ENCODE peak calls at places on chromosomes 1 and 21, in four cellular contexts. One of them, this sample, is unnamed.

GRCh38 chr1:44251989-44252625 is 38.8 kb downstream of the DMAP1 start:
- DNase-seq in GM12878: no peak
- DNase-seq in HepG2: no peak
- DNase-seq in K562: no peak
- DNase-seq in this sample: no peak

GRCh38 chr1:159879977-159880376 is 17.5 kb upstream of the VSIG8 start:
- DNase-seq in K562: no peak
- DNase-seq in HepG2: no peak
- DNase-seq in GM12878: no peak
- DNase-seq in this sample: no peak

GRCh38 chr1:61757945-61758344 is 15.7 kb downstream of the PATJ start:
- DNase-seq in GM12878: no peak
- DNase-seq in K562: no peak
- DNase-seq in HepG2: no peak
- DNase-seq in this sample: no peak

GRCh38 chr1:201930803-201931202 is 15.5 kb downstream of the LMOD1 start:
- DNase-seq in HepG2: no peak
- DNase-seq in K562: peak
- DNase-seq in GM12878: no peak
- DNase-seq in this sample: no peak

GRCh38 chr1:33635336-33636012 is 163.0 kb downstream of the ZSCAN20 start:
- DNase-seq in K562: no peak
- DNase-seq in GM12878: no peak
- DNase-seq in HepG2: no peak
- DNase-seq in this sample: peak

GRCh38 chr1:92623187-92623778 is 136.6 kb upstream of the GFI1 start:
- DNase-seq in K562: peak
- DNase-seq in HepG2: peak
- DNase-seq in GM12878: no peak
- DNase-seq in this sample: no peak

GRCh38 chr1:116817582-116818064 is 63.4 kb downstream of the CD2 start:
- DNase-seq in K562: peak
- DNase-seq in GM12878: no peak
- DNase-seq in HepG2: peak
- DNase-seq in this sample: peak

GRCh38 chr21:42129300-42130266 is 58.5 kb downstream of the UMODL1 start:
- DNase-seq in K562: no peak
- DNase-seq in GM12878: no peak
- DNase-seq in HepG2: no peak
- DNase-seq in this sample: no peak

GRCh38 chr1:25800538-25801377 is 765 bp downstream of the SELENON start:
- DNase-seq in HepG2: no peak
- DNase-seq in K562: no peak
- DNase-seq in GM12878: no peak
- DNase-seq in this sample: no peak

GRCh38 chr21:31278511-31279155 is 65.4 kb downstream of the TIAM1 start:
- DNase-seq in HepG2: no peak
- DNase-seq in K562: no peak
- DNase-seq in GM12878: no peak
- DNase-seq in this sample: no peak

GRCh38 chr21:28127390-28127789 is 865.3 kb downstream of the LTN1 start:
- DNase-seq in HepG2: no peak
- DNase-seq in K562: no peak
- DNase-seq in GM12878: no peak
- DNase-seq in this sample: no peak

GRCh38 chr21:42117229-42118048 is 46.3 kb downstream of the UMODL1 start:
- DNase-seq in GM12878: peak
- DNase-seq in HepG2: peak
- DNase-seq in K562: peak
- DNase-seq in this sample: peak

GRCh38 chr21:27408826-27409225 is 441.9 kb upstream of the ADAMTS5 start:
- DNase-seq in K562: no peak
- DNase-seq in GM12878: no peak
- DNase-seq in HepG2: no peak
- DNase-seq in this sample: no peak

GRCh38 chr1:151905070-151905442 is 4.3 kb downstream of the THEM4 start:
- DNase-seq in GM12878: no peak
- DNase-seq in HepG2: no peak
- DNase-seq in K562: peak
- DNase-seq in this sample: no peak
- TF ChIP-seq ETV6 in GM12878: no peak
- TF ChIP-seq ETV6 in HepG2: no peak
- TF ChIP-seq ETV6 in K562: no peak
- TF ChIP-seq ETV6 in this sample: no peak

GRCh38 chr21:25929859-25930520 is 195.2 kb downstream of the GABPA start:
- DNase-seq in HepG2: no peak
- DNase-seq in K562: peak
- DNase-seq in GM12878: no peak
- DNase-seq in this sample: no peak
- TF ChIP-seq TCF7 in HepG2: no peak
- TF ChIP-seq TCF7 in K562: no peak
- TF ChIP-seq TCF7 in GM12878: no peak
- TF ChIP-seq TCF7 in this sample: no peak

GRCh38 chr1:77388655-77389054 is 106.8 kb downstream of the AK5 start:
- DNase-seq in K562: no peak
- DNase-seq in HepG2: no peak
- DNase-seq in GM12878: no peak
- DNase-seq in this sample: no peak
- TF ChIP-seq ATF2 in K562: no peak
- TF ChIP-seq ATF2 in HepG2: no peak
- TF ChIP-seq ATF2 in GM12878: no peak
- TF ChIP-seq ATF2 in this sample: no peak

DNA sequence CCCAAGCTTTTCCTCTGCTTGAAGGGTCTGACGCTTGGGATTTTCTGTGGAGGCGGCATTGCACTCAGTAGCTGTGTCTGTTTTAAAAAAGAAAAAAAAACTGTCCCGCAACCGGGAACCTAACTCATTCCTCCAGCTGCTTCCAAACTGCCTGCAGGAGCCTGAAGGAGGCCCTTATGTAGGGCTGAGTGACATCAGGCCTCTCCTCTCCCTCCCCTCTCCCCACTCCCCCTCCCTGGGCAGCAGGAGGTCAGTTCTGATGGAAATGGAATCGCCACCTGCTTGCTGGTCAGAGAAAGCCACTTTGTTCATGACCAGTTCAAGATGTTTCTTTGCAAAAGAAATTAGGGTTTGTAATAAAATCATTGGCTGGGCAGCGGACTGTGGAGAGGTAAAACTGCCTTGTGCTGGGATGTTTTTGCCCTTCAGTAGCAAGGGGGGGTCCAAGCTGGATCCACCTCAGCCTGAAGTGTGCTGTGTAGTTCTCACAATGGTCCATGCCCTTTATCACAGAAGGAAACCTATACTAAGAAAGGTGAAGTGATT is at the start of gene MAP1LC3C:
- DNase-seq in K562: no peak
- DNase-seq in HepG2: no peak
- DNase-seq in GM12878: no peak
- DNase-seq in this sample: peak
- TF ChIP-seq ETV6 in K562: no peak
- TF ChIP-seq ETV6 in HepG2: no peak
- TF ChIP-seq ETV6 in GM12878: no peak
- TF ChIP-seq ETV6 in this sample: no peak

DNA sequence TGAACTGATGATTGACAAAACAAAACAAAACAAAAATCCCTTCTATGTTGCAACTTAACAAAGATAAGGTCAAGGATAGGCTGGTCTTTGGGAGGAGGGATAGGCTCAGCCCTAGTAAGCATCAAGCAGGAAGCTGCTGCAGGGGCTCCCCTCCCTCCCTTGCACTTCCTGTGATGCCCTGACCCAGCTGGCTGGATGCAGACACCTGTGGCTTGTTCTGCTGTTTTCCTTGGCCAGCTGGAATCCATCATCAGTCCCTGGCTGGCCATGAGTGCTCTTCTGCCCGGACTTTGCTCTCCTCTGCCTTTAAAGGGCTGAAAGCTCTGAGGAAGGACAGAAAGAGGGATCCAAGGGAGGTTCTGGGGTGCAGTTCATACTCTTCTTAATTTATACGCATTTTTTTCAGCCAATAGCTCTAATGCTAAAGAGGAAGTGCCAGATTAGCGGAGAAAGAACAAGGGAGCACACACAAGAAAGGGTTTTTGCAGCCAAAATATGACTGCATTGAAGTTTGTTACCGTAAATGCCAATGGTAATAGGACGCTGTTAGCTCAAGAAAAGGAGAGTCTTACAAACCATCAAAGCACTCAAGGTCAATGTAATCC is 19.9 kb upstream of the UBE2U start:
- DNase-seq in GM12878: no peak
- DNase-seq in HepG2: no peak
- DNase-seq in K562: no peak
- DNase-seq in this sample: peak
- TF ChIP-seq TCF7 in GM12878: no peak
- TF ChIP-seq TCF7 in HepG2: no peak
- TF ChIP-seq TCF7 in K562: no peak
- TF ChIP-seq TCF7 in this sample: no peak

GRCh38 chr1:89457046-89457445 is 67.6 kb upstream of the LRRC8B start:
- DNase-seq in GM12878: no peak
- DNase-seq in HepG2: no peak
- DNase-seq in K562: no peak
- DNase-seq in this sample: peak

GRCh38 chr1:89459081-89459480 is 65.5 kb upstream of the LRRC8B start:
- DNase-seq in K562: no peak
- DNase-seq in HepG2: no peak
- DNase-seq in GM12878: no peak
- DNase-seq in this sample: no peak

GRCh38 chr1:89451011-89451410 is 73.6 kb upstream of the LRRC8B start:
- DNase-seq in K562: no peak
- DNase-seq in HepG2: no peak
- DNase-seq in GM12878: no peak
- DNase-seq in this sample: no peak

GRCh38 chr1:89453123-89453972 is 71.3 kb upstream of the LRRC8B start:
- DNase-seq in K562: no peak
- DNase-seq in GM12878: no peak
- DNase-seq in HepG2: no peak
- DNase-seq in this sample: no peak

DNA sequence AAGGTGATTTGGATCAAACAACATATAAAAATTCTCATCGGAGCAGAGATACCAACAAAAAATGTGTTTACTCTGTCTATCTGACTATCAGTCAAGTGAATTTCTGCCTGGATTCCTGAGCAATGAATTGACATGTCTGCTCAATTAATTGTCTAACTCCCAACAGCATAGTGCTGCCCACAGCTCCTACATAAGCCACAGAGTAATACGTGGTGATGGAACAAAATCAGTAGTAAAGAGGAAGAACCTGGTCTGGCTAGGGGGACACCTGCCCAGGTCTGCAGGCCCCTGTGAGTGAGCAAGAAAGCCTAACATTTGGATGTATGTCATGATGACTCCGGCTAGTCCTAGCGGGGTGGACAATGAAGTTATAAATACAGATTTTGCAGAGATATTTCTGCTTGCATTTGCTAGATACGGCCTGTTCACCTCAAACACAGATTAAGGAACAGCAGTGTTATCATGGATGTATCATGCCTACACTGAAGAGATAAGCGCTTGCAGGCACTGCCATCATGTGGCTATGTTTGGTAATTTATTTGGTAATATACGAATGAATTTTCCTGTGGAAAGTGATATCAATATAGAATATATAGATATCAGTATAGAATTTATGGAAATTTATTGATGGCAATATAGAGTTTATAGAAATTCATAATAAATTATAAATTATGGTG is 69.6 kb upstream of the LRRC8B start:
- DNase-seq in HepG2: peak
- DNase-seq in K562: peak
- DNase-seq in GM12878: no peak
- DNase-seq in this sample: peak
- TF ChIP-seq ATF2 in HepG2: no peak
- TF ChIP-seq ATF2 in K562: no peak
- TF ChIP-seq ATF2 in GM12878: no peak
- TF ChIP-seq ATF2 in this sample: no peak

DNA sequence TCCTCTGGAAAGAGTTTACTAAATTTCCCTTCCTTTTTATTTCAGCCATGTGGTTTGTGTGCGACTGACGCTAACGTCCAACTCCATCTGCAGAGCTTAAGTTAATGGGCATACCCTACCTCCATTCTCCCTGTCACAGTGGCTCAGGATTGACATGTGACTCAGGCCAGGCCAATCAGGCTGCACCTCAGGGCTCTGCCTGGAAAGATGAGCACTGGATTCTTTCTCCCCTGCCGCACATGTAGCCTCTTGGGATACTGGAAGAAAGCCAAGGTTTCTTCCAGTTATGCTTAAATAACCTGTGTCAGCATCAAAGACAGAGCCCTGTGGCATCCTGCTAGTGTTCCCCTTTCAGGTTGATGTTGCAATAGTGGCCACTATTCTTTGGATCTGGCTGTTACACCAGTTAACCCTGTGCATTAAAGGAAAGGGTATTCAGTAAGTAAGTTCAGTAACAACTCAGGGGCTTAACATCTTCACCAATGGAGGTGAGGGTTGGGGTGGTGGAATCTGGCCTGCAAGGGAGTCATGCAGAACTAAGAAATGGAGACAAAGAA is 55.1 kb upstream of the SYT6 start:
- DNase-seq in GM12878: no peak
- DNase-seq in K562: no peak
- DNase-seq in HepG2: no peak
- DNase-seq in this sample: no peak
- TF ChIP-seq ETV6 in GM12878: no peak
- TF ChIP-seq ETV6 in K562: no peak
- TF ChIP-seq ETV6 in HepG2: no peak
- TF ChIP-seq ETV6 in this sample: no peak

GRCh38 chr1:155133799-155134281 is 1.8 kb upstream of the SLC50A1 start:
- DNase-seq in GM12878: no peak
- DNase-seq in HepG2: peak
- DNase-seq in K562: no peak
- DNase-seq in this sample: no peak

GRCh38 chr1:155130272-155131006 is 2.8 kb downstream of the EFNA1 start:
- DNase-seq in HepG2: no peak
- DNase-seq in GM12878: no peak
- DNase-seq in K562: no peak
- DNase-seq in this sample: peak

GRCh38 chr1:155131846-155132245 is 3.8 kb upstream of the SLC50A1 start:
- DNase-seq in HepG2: no peak
- DNase-seq in K562: no peak
- DNase-seq in GM12878: no peak
- DNase-seq in this sample: no peak

GRCh38 chr1:155128755-155129473 is 1.2 kb downstream of the EFNA1 start:
- DNase-seq in HepG2: peak
- DNase-seq in GM12878: no peak
- DNase-seq in K562: no peak
- DNase-seq in this sample: no peak

GRCh38 chr1:155131285-155131684 is 3.6 kb downstream of the EFNA1 start:
- DNase-seq in HepG2: no peak
- DNase-seq in K562: no peak
- DNase-seq in GM12878: no peak
- DNase-seq in this sample: no peak
- TF ChIP-seq TCF7 in HepG2: no peak
- TF ChIP-seq TCF7 in K562: no peak
- TF ChIP-seq TCF7 in GM12878: no peak
- TF ChIP-seq TCF7 in this sample: no peak

This sample was measured in WTC11.